ENCODE peak calls at places on chromosomes 4 and X, in nine cellular contexts. N is right cardiac atrium, D is right atrium auricular region, W is small intestine, L is lower lobe of right lung, O is lung, C is IMR-90, T is Peyer's patch, G is heart left ventricle. J is an unnamed sample. For H3K4me1, the result is how much of the 10 kb centered on the place peaks cover.

GRCh38 chr4:111323916-111324315 is 701.0 kb upstream of the PITX2 start:
- DNase-seq in G (no peak), C (peak), L (no peak), W (no peak), N (no peak), O (no peak), D (no peak), T (no peak), J (no peak)

GRCh38 chr4:145528601-145529000 is 46.9 kb downstream of the SMAD1 start:
- DNase-seq in G (no peak), L (no peak), T (no peak), N (no peak), C (no peak), D (no peak), W (peak), O (no peak), J (no peak)

GRCh38 chr4:105666693-105667092 is 41.8 kb downstream of the INTS12 start:
- DNase-seq in T (no peak), W (peak), L (no peak), N (no peak), O (no peak), D (no peak), G (no peak), C (peak), J (no peak)

GRCh38 chr4:127307996-127308395 is 324.8 kb upstream of the INTU start:
- DNase-seq in N (no peak), G (no peak), T (no peak), L (no peak), W (no peak), D (no peak), C (no peak), O (no peak), J (no peak)

GRCh38 chrX:151228935-151229334 is 52.6 kb downstream of the GPR50 start:
- DNase-seq in L (no peak), N (no peak), O (no peak), T (no peak), D (no peak), G (no peak), C (no peak), W (no peak), J (no peak)

GRCh38 chr4:77650787-77651186 is 45.2 kb downstream of the CXCL13 start:
- DNase-seq in C (no peak), O (no peak), G (no peak), N (no peak), W (no peak), T (no peak), D (no peak), L (no peak), J (no peak)

GRCh38 chr4:165560941-165561340 is 182.1 kb downstream of the CPE start:
- DNase-seq in D (no peak), C (no peak), W (no peak), O (no peak), N (no peak), L (no peak), G (no peak), T (no peak), J (no peak)

GRCh38 chr4:68342139-68342538 is 7.8 kb downstream of the YTHDC1 start:
- DNase-seq in W (no peak), O (no peak), L (peak), D (no peak), C (peak), N (no peak), G (no peak), T (no peak), J (no peak)

GRCh38 chrX:77962068-77962902 is 7.2 kb downstream of the PGAM4 start:
- DNase-seq in D (no peak), T (no peak), C (peak), G (no peak), O (no peak), N (no peak), W (no peak), L (no peak), J (no peak)

GRCh38 chr4:73885570-73886230 is 16.5 kb downstream of the CXCL1 start:
- DNase-seq in G (no peak), L (no peak), D (no peak), N (no peak), T (no peak), W (no peak), O (no peak), C (no peak), J (no peak)

GRCh38 chr4:185096032-185096653 is 46.9 kb upstream of the SLC25A4 start:
- DNase-seq in L (no peak), T (no peak), W (peak), N (no peak), D (no peak), O (no peak), G (no peak), C (peak), J (no peak)

GRCh38 chrX:97539970-97540519 is 656.3 kb downstream of the RPA4 start:
- DNase-seq in G (no peak), C (peak), D (no peak), T (no peak), W (no peak), L (no peak), O (no peak), N (no peak), J (no peak)

GRCh38 chr4:101989551-101989950 is 199.0 kb downstream of the BANK1 start:
- DNase-seq in C (no peak), W (no peak), G (no peak), D (no peak), N (no peak), T (no peak), O (no peak), L (no peak), J (no peak)

GRCh38 chr4:73822389-73822788 is 14.1 kb upstream of the CXCL6 start:
- DNase-seq in L (no peak), T (no peak), G (no peak), C (no peak), W (no peak), D (no peak), N (no peak), O (no peak), J (no peak)

GRCh38 chr4:168791376-168791775 is 218.7 kb downstream of the CBR4 start:
- DNase-seq in L (no peak), C (no peak), G (no peak), W (no peak), T (no peak), D (no peak), N (no peak), O (no peak), J (no peak)

GRCh38 chr4:56462157-56462556 is 5.3 kb upstream of the SRP72 start:
- DNase-seq in N (no peak), T (no peak), W (no peak), C (no peak), O (no peak), G (no peak), L (no peak), D (no peak), J (no peak)

GRCh38 chr4:73836373-73837269 is at the start of gene CXCL6:
- DNase-seq in D (no peak), O (no peak), C (no peak), T (no peak), L (peak), G (peak), W (no peak), N (peak), J (no peak)

GRCh38 chrX:39875834-39876625 is 221.7 kb downstream of the BCOR start:
- DNase-seq in L (no peak), N (no peak), G (no peak), W (no peak), D (no peak), O (no peak), T (no peak), C (no peak), J (no peak)

GRCh38 chrX:141467442-141467841 is 117.1 kb downstream of the SPANXA1 start:
- DNase-seq in G (no peak), T (no peak), N (no peak), C (peak), D (no peak), W (no peak), O (no peak), L (no peak), J (no peak)

GRCh38 chrX:101956556-101956955 is 24.7 kb upstream of the ZMAT1 start:
- DNase-seq in L (no peak), C (no peak), O (no peak), N (no peak), D (no peak), W (no peak), T (no peak), G (no peak), J (no peak)

GRCh38 chrX:72169008-72169728 is 12.4 kb upstream of the PIN4 start:
- DNase-seq in G (no peak), D (no peak), T (no peak), N (no peak), O (no peak), L (no peak), C (no peak), W (peak), J (no peak)

GRCh38 chr4:13888112-13888511 is 260.6 kb upstream of the BOD1L1 start:
- DNase-seq in O (no peak), D (no peak), C (peak), W (no peak), N (no peak), G (no peak), L (no peak), T (no peak), J (no peak)

GRCh38 chr4:26108024-26108423 is 194.0 kb downstream of the SMIM20 start:
- DNase-seq in W (no peak), O (no peak), T (no peak), G (no peak), L (no peak), C (no peak), N (no peak), D (no peak), J (no peak)

GRCh38 chr4:26105372-26105771 is 191.4 kb downstream of the SMIM20 start:
- DNase-seq in T (no peak), L (no peak), O (no peak), D (no peak), W (no peak), C (peak), N (no peak), G (no peak), J (no peak)

GRCh38 chr4:26104056-26104685 is 190.2 kb downstream of the SMIM20 start:
- DNase-seq in L (no peak), O (no peak), N (no peak), G (no peak), T (no peak), W (no peak), D (no peak), C (no peak), J (no peak)

GRCh38 chr4:26110493-26110892 is 196.5 kb downstream of the SMIM20 start:
- DNase-seq in W (no peak), G (no peak), O (no peak), C (no peak), D (no peak), N (no peak), T (no peak), L (no peak), J (no peak)

GRCh38 chr4:26105815-26106699 is 192.0 kb downstream of the SMIM20 start:
- DNase-seq in T (no peak), D (no peak), N (no peak), O (no peak), W (no peak), C (peak), L (no peak), G (no peak), J (no peak)
- H3K27ac ChIP-seq in T (no peak), D (peak), N (no peak), O (no peak), W (no peak), C (no peak), L (no peak), G (no peak), J (no peak)

GRCh38 chr4:81418572-81418971 is 53.1 kb downstream of the RASGEF1B start:
- DNase-seq in C (no peak), O (no peak), D (no peak), T (no peak), W (no peak), G (no peak), N (no peak), L (no peak), J (no peak)

GRCh38 chr4:81422591-81422990 is 49.1 kb downstream of the RASGEF1B start:
- DNase-seq in L (no peak), G (no peak), C (no peak), W (no peak), O (no peak), N (no peak), D (no peak), T (no peak), J (no peak)

GRCh38 chr4:81424336-81424735 is 47.4 kb downstream of the RASGEF1B start:
- DNase-seq in G (no peak), D (no peak), C (no peak), T (no peak), O (no peak), N (no peak), L (no peak), W (no peak), J (no peak)

GRCh38 chr4:81425087-81425486 is 46.6 kb downstream of the RASGEF1B start:
- DNase-seq in N (no peak), T (no peak), O (no peak), L (no peak), G (no peak), W (no peak), C (no peak), D (no peak), J (no peak)

DNA sequence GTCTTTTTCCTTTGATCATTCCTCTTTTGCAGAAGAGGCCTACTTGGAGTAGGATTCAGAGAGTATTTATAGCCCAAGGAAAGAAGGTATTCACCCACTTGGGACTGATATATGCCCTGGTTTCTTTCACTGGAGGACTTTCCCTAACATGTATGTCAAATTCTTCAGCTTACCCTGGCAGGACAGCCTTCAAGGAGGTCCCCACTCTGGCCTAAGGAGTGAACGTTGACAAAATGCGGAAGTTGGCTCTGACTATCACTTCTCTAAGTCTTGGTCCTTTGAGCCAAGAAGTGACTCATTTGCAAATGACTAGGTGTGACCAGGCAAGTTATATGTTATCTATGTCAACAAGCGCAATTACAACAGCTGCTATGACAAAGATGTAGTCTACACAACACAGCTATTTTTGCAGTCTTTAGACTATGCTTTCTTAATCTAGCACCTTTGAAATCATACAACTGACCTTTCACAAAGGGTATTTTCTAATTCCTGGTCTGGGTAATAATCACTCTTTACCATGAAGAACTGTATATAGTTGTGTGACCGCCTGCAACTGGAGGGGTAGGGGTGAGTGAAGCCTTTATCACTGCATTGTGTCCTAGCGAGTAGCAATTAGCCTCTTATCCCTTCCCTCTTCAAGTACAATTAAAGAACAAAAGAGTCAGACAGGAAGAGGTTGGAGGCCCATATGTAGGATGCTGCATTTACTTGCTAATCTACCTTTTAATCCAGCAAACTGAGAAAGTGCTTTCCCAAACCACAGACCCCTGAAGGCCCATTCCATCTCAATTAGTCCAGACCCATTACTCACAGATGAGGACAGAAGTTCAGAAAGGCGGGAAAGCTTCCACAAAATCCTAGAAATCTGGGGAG is 50.1 kb downstream of the RASGEF1B start:
- DNase-seq in T (peak), N (no peak), W (peak), D (no peak), G (no peak), O (peak), L (no peak), C (peak), J (no peak)
- H3K4me1 ChIP-seq in T (under half), N (under half), W (under half), D (under half), G (under half), O (under half), L (under half), C (under half), J (under half)

GRCh38 chr4:88535090-88535755 is 11.6 kb upstream of the PYURF start:
- DNase-seq in O (no peak), G (no peak), N (no peak), W (no peak), L (no peak), T (no peak), D (no peak), C (no peak), J (no peak)

GRCh38 chr4:88533937-88534750 is 10.6 kb upstream of the PYURF start:
- DNase-seq in N (no peak), G (no peak), L (no peak), O (no peak), W (no peak), T (no peak), C (peak), D (no peak), J (no peak)

GRCh38 chr4:88533088-88533790 is 9.7 kb upstream of the PYURF start:
- DNase-seq in T (no peak), C (peak), L (no peak), G (no peak), N (no peak), W (no peak), O (no peak), D (no peak), J (no peak)

DNA sequence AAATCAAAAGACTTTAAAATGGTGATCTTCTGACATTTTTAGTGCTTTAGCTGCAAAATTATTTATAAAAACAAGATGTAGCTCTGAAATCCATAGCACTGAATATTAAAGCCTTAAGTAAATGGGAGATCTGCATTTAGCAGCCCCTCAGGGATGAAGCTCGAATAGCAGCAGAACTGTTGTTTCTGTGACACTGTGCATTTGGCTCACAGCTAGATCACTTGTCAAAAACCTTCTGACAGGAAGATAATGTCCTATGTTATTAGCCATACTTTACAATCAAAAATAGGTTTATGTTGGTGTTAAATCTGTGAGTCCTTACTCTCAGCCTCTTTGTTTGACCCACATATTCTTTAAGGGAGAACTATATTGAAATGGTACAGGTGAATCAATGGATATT is 14.1 kb upstream of the PYURF start:
- DNase-seq in O (no peak), T (no peak), D (no peak), L (no peak), W (no peak), C (no peak), N (no peak), G (no peak), J (no peak)
- H3K27ac ChIP-seq in O (no peak), T (no peak), D (no peak), L (no peak), W (no peak), C (no peak), N (no peak), G (no peak), J (no peak)

DNA sequence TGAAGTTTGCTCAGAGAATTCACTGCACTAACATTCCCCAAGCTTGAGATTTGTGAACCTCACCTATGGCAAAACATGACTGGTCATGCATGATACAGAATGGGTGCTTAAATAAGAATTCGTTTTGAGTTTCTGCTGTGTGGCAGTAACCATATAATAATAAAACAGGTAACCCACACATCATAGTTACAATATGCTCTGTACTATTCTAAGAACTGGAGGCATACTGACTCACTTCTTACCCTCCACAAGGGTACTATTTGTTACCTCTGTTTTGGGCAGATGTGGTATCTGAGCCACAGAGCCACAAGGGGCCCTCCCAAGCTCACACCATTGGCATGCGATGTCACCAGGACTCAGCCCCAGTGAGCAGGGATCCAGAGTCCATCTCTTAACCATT is 17.6 kb downstream of the SLC2A9 start:
- DNase-seq in W (no peak), D (no peak), O (no peak), G (no peak), L (no peak), C (no peak), N (no peak), T (no peak), J (no peak)
- H3K4me1 ChIP-seq in W (under half), D (under half), O (under half), G (under half), L (under half), C (under half), N (under half), T (under half), J (half or more)

GRCh38 chr4:26256016-26256415 is 64.8 kb upstream of the RBPJ start:
- DNase-seq in C (peak), W (no peak), L (no peak), D (no peak), T (no peak), G (no peak), O (no peak), N (no peak), J (no peak)

GRCh38 chr4:26260571-26260970 is 60.2 kb upstream of the RBPJ start:
- DNase-seq in L (no peak), D (no peak), N (no peak), O (no peak), T (no peak), W (no peak), G (no peak), C (no peak), J (no peak)

GRCh38 chr4:26263165-26263564 is 57.6 kb upstream of the RBPJ start:
- DNase-seq in N (no peak), C (no peak), W (peak), O (no peak), G (no peak), L (no peak), T (no peak), D (no peak), J (no peak)

GRCh38 chr4:26261400-26261799 is 59.4 kb upstream of the RBPJ start:
- DNase-seq in W (no peak), D (no peak), N (no peak), T (no peak), L (no peak), C (no peak), O (no peak), G (no peak), J (no peak)

GRCh38 chr4:26257850-26258249 is 63.0 kb upstream of the RBPJ start:
- DNase-seq in L (no peak), G (no peak), W (no peak), T (no peak), N (no peak), D (no peak), O (no peak), C (no peak), J (no peak)
- H3K27ac ChIP-seq in L (no peak), G (no peak), W (no peak), T (no peak), N (no peak), D (no peak), O (no peak), C (no peak), J (no peak)